ENCODE peak calls at places on chromosome 11, in eight cellular contexts. V is IMR-90, L is HFF-Myc, X is tibial artery, Z is A549, S is OCI-LY7, H is AG10803, F is AG04449. O is an unnamed sample.

GRCh38 chr11:34926101-34926830 is 9.8 kb downstream of the PDHX start:
- DNase-seq in X (no peak), Z (no peak), S (peak; percentile 58), H (peak; percentile 61), V (peak; percentile 62), L (peak; percentile 37), F (no peak), O (peak; percentile 16)

GRCh38 chr11:77085652-77086051 is 17.0 kb upstream of the OMP start:
- DNase-seq in F (no peak), S (no peak), V (no peak), X (peak; percentile 57), L (no peak), H (no peak), Z (no peak), O (no peak)

GRCh38 chr11:77557553-77557952 is 32.2 kb upstream of the AQP11 start:
- DNase-seq in L (no peak), H (no peak), V (peak; percentile 9), S (no peak), Z (no peak), F (no peak), X (no peak), O (no peak)

GRCh38 chr11:131349368-131350086 is 20.9 kb upstream of the NTM start:
- DNase-seq in V (no peak), L (no peak), S (no peak), F (no peak), Z (no peak), X (no peak), H (no peak), O (no peak)

GRCh38 chr11:111469200-111469599 is 43.0 kb downstream of the BTG4 start:
- DNase-seq in H (peak; percentile 21), F (peak; percentile 17), V (peak; percentile 45), S (no peak), X (no peak), Z (no peak), L (no peak), O (no peak)

GRCh38 chr11:73342633-73343032 is 33.6 kb upstream of the RELT start:
- DNase-seq in H (no peak), F (no peak), S (no peak), Z (no peak), V (no peak), L (no peak), X (no peak), O (no peak)

GRCh38 chr11:46930089-46930488 is 6.5 kb upstream of the CSTPP1 start:
- DNase-seq in V (peak; percentile 73), Z (peak; percentile 50), S (no peak), H (peak; percentile 48), F (no peak), X (no peak), L (no peak), O (no peak)

GRCh38 chr11:39745401-39745800 is 1714.1 kb downstream of the LRRC4C start:
- DNase-seq in V (no peak), F (no peak), L (no peak), Z (no peak), H (no peak), S (no peak), X (no peak), O (no peak)

GRCh38 chr11:27387362-27387761 is 24.3 kb upstream of the CCDC34 start:
- DNase-seq in S (no peak), H (no peak), F (no peak), V (no peak), L (no peak), X (no peak), Z (no peak), O (no peak)
- H3K4me3 ChIP-seq in S (no peak overlapping the region), H (no peak overlapping the region), F (no peak overlapping the region), V (no peak overlapping the region), L (no peak overlapping the region), X (no peak overlapping the region), Z (no peak overlapping the region), O (no peak overlapping the region)

GRCh38 chr11:69910519-69911309 is 91.5 kb upstream of the FGF3 start:
- DNase-seq in Z (no peak), V (no peak), S (no peak), F (no peak), X (no peak), H (no peak), L (no peak), O (no peak)

GRCh38 chr11:69907611-69908010 is 88.4 kb upstream of the FGF3 start:
- DNase-seq in H (no peak), S (no peak), F (no peak), L (no peak), Z (no peak), X (no peak), V (no peak), O (no peak)

GRCh38 chr11:69911310-69912160 is 92.3 kb upstream of the FGF3 start:
- DNase-seq in L (no peak), H (no peak), X (peak; percentile 64), V (no peak), S (no peak), Z (no peak), F (no peak), O (no peak)

GRCh38 chr11:69908511-69909220 is 89.5 kb upstream of the FGF3 start:
- DNase-seq in V (no peak), X (no peak), Z (no peak), H (no peak), L (no peak), F (no peak), S (no peak), O (no peak)

DNA sequence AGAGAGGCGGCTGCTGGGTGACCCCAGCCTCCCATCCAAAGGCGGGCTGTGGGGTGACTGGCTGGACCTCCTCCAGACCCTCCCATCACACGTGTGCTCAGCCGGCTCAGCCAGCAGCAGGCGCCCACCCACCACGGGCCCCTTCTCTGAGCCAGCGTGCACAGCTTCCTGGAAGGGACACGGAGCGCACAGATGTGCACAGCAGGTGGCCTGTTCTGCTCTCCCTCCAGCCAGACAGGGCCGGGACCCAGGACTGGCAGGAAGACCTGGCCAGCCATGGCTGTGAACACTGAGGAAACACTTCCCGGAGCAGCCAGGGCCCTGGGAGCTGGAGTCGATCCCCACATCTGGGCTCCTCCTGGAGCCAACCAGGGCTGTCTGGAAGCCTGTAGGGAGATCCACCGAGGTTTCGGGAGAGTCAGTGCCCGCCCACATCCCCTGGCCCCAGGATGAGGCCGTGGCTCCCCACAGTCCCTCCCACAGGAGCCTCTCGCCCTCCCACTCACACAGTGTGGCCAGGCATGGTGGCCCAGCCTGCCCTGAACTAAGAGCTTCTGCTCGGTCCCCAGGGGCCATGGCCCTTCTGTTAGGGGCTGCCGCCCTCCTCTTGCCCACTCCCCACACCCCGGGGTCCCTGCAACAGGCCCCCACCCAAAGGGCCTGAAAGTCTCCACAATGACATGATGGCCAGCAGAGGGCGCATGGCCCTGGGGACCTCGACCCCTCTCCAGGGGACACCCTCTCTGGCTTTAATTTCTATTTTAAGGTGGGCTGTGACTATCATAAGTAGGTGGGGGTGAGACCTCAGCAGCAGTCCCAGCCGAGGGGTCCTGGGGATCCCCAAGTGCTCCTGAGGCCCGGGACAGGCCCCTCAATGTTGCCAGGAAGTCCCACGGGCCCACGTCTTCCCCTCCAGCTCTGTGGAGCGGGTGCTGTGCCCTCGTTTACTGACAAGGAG is 90.6 kb upstream of the FGF3 start:
- DNase-seq in H (peak; percentile 12), S (peak; percentile 35), V (no peak), Z (no peak), F (no peak), X (no peak), L (no peak), O (no peak)
- TF ChIP-seq CTCF in H (peak; percentile 57), S (peak; percentile 82), V (peak; percentile 50), Z (peak; percentile 84), F (peak; percentile 57), X (peak; percentile 60), L (peak; percentile 66), O (peak; percentile 69)

DNA sequence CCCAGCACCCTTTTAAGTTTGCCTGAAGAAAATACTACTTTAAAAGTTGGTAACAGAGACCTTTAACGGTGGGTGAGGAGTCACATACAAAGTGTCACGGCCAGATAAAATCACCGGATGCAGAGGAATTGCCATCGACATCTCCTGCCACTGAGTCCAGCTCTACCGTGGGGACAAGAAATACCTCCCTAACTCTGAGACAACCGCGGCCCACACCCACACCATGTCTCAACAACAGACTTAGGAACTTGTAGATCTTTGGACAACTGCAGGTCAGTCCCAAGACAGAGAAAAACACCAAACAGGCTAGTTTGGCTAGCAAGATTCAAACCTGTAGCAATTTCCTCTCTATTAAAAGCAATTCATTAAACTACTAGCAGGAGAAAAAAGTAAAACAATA is 669 bp downstream of the ETS1 start:
- DNase-seq in S (no peak), V (no peak), L (no peak), F (no peak), Z (no peak), X (no peak), H (no peak), O (no peak)
- H3K4me3 ChIP-seq in S (no peak overlapping the region), V (no peak overlapping the region), L (no peak overlapping the region), F (no peak overlapping the region), Z (no peak overlapping the region), X (no peak overlapping the region), H (no peak overlapping the region), O (no peak overlapping the region)

DNA sequence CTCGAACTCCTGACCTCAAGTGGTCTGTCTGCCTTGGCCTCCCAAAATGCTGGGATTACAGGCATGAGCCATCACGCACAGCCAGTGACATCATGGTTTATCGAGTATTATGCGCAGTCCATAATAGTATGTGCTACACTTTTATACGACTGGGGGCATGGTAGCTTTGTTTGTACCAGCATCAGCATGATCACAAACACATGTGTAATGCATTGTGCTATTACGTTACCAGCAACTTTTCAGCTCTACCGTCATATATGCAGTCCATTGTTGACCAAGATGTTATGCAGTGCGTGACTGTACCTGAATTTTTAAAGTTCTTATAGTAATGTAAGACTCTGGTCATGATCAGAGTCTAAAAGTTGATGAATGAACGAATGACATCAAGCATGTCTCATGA is 67.9 kb downstream of the ZC3H12C start:
- DNase-seq in L (no peak), S (no peak), F (no peak), H (no peak), Z (no peak), V (no peak), X (no peak), O (no peak)
- TF ChIP-seq CTCF in L (no peak), S (no peak), F (no peak), H (no peak), Z (no peak), V (no peak), X (no peak), O (no peak)

DNA sequence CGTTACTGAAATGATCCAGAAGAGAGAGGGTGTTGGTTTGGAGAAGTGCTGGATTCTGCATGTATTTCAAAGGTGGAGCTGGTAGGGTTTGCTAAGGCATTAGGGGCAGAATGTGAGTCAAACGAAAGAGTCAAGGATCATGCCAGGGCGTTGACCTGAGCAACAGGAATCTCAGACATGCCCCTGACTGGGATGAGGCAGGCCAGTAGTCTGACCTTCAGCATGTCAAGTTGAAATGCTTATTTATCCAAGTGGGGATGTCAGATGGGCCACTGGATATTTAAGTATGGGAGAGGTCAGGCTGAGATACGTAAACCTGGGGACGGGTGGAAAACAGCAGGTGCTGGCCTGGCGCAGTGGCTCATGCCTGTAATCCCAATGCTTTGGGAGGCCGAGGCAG is 2.7 kb upstream of the TSGA10IP start:
- DNase-seq in F (no peak), S (no peak), L (no peak), V (no peak), X (no peak), H (no peak), Z (no peak), O (no peak)
- H3K4me3 ChIP-seq in F (no peak overlapping the region), S (no peak overlapping the region), L (no peak overlapping the region), V (no peak overlapping the region), X (no peak overlapping the region), H (no peak overlapping the region), Z (no peak overlapping the region), O (no peak overlapping the region)

O was measured in AG09309.